ENCODE peak calls at places on chromosomes 4 and X, in eight cellular contexts. N is dorsolateral prefrontal cortex, C is heart right ventricle, Z is kidney epithelial cell, J is keratinocyte, W is transverse colon, Q is sigmoid colon, H is WERI-Rb-1. I is an unnamed sample. For H3K27me3, the result is how much of the 10 kb centered on the place peaks cover.

GRCh38 chr4:86218721-86219481 is 141.0 kb downstream of the MAPK10 start:
- DNase-seq in N (no peak), C (no peak), Z (no peak), J (no peak), W (no peak), Q (no peak), H (no peak), I (no peak)

GRCh38 chrX:127726227-127726626 is 326.0 kb downstream of the ACTRT1 start:
- DNase-seq in N (no peak), C (no peak), Z (no peak), J (no peak), W (no peak), Q (no peak), H (no peak), I (no peak)

GRCh38 chrX:42386681-42387080 is 391.3 kb downstream of the PPP1R2C start:
- DNase-seq in N (no peak), C (no peak), Z (no peak), J (no peak), W (no peak), Q (no peak), H (no peak), I (no peak)

GRCh38 chr4:160580581-160580980 is 1477.7 kb downstream of the RAPGEF2 start:
- DNase-seq in N (no peak), C (no peak), Z (no peak), J (no peak), W (no peak), Q (no peak), H (no peak), I (no peak)

GRCh38 chr4:17013382-17014006 is 115.0 kb upstream of the LDB2 start:
- DNase-seq in N (no peak), C (no peak), Z (no peak), J (no peak), W (no peak), Q (no peak), H (no peak), I (no peak)

GRCh38 chr4:8209997-8210396 is 10.9 kb downstream of the SH3TC1 start:
- DNase-seq in N (no peak), C (no peak), Z (no peak), J (no peak), W (no peak), Q (no peak), H (no peak), I (no peak)

GRCh38 chr4:78138252-78138651 is 81.1 kb downstream of the FRAS1 start:
- DNase-seq in N (no peak), C (no peak), Z (no peak), J (no peak), W (no peak), Q (no peak), H (no peak), I (no peak)

GRCh38 chr4:119300072-119300387 is 21.9 kb downstream of the FABP2 start:
- DNase-seq in N (peak), C (peak), Z (no peak), J (no peak), W (peak), Q (peak), H (peak), I (no peak)

GRCh38 chr4:26074672-26075071 is 160.7 kb downstream of the SMIM20 start:
- DNase-seq in N (no peak), C (peak), Z (no peak), J (no peak), W (no peak), Q (no peak), H (no peak), I (peak)

GRCh38 chrX:107571296-107571998 is 56.9 kb upstream of the PRPS1 start:
- DNase-seq in N (peak), C (no peak), Z (peak), J (peak), W (no peak), Q (no peak), H (no peak), I (no peak)

GRCh38 chr4:141140271-141141205 is 7.3 kb upstream of the RNF150 start:
- DNase-seq in N (no peak), C (no peak), Z (no peak), J (no peak), W (no peak), Q (no peak), H (no peak), I (no peak)

GRCh38 chr4:76546282-76547166 is 111.5 kb downstream of the SHROOM3 start:
- DNase-seq in N (no peak), C (no peak), Z (peak), J (no peak), W (peak), Q (no peak), H (peak), I (no peak)

GRCh38 chr4:165766976-165767375 is 106.1 kb upstream of the TLL1 start:
- DNase-seq in N (no peak), C (no peak), Z (no peak), J (no peak), W (no peak), Q (no peak), H (no peak), I (no peak)

GRCh38 chrX:39730671-39731389 is 366.9 kb downstream of the BCOR start:
- DNase-seq in N (peak), C (peak), Z (no peak), J (peak), W (peak), Q (peak), H (peak), I (peak)

GRCh38 chr4:87030124-87030523 is 95.3 kb downstream of the AFF1 start:
- DNase-seq in N (no peak), C (no peak), Z (no peak), J (no peak), W (no peak), Q (no peak), H (no peak), I (no peak)

GRCh38 chr4:184100297-184100885 is 117.3 kb downstream of the ENPP6 start:
- DNase-seq in N (no peak), C (peak), Z (no peak), J (no peak), W (peak), Q (no peak), H (peak), I (no peak)

DNA sequence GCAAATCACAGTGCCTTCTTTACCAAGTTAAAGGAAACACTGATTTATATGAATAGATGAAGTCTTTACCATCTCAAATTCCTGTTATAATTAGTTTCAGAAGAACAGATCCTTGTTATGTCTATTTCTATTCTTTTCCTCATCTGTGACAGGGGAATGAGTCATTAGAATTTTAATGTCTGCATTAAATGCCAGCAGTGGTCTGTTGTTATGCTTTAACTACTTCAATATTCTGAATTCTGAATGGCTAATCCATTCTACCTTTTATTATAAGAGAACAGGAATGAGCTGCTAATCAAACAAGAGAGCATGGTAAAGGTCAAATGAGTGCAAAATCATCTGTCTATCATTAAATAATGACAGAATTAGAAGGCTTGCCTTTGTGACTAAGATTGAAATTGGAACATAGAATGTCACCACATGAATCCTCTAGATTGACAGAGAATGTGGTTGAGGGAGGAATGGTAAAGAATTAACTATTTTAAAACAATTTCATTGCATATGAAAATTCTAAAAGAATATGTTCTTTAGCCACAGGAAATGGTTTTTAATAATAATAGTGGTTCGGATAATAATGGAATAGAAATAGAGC is 935.5 kb downstream of the ADGRL3 start:
- DNase-seq in N (no peak), C (no peak), Z (peak), J (no peak), W (no peak), Q (no peak), H (no peak), I (no peak)
- H3K4me3 ChIP-seq in N (no peak), C (peak), Z (no peak), J (no peak), W (no peak), Q (no peak), H (no peak), I (no peak)

DNA sequence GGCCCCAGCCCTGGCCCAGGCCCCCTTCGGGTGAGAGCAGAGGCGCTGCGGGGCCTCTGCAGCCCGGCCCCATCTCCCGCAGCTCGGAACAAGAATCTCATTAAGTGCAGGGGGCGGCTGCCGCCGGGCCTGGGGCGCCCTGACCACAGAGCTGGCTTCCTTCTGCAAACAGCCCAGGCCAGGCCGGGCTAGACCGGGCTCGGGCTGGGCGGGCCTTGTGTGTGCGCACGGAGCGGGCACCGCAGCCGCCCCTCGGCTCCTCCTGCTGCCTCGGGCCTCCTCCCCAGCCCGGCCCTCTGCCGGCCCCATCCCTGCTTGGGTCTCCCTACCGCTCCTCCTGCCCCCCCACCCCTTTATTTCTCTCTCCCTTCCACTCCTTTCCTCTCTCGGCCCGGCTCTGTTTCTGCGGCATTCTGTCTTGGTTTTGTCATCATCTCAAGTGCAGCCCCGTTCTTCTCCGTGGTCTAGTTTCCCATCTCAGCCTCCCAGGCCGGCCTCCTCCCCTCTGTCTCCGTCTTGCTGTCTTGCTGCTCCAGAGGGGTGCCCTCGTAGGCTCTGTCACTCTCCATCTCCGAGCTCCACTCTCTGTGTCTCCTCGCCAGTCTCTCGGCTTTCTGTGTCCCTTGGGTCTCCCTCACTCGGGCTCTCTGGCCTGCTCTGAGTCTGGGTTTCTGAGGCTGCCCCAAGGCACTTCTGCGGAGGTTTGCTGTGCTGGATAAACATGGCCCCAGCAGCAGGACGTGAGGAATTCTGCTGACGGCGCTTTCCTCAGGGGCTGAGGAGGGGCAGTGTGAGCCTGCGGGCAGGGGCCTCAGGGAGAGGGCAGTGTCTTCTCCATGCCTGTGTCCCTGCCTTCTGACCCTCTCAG is 83.5 kb downstream of the EFNB1 start:
- DNase-seq in N (no peak), C (no peak), Z (no peak), J (no peak), W (no peak), Q (no peak), H (no peak), I (no peak)
- H3K27me3 ChIP-seq in N (under half), C (under half), Z (under half), J (under half), W (under half), Q (under half), H (under half), I (under half)

DNA sequence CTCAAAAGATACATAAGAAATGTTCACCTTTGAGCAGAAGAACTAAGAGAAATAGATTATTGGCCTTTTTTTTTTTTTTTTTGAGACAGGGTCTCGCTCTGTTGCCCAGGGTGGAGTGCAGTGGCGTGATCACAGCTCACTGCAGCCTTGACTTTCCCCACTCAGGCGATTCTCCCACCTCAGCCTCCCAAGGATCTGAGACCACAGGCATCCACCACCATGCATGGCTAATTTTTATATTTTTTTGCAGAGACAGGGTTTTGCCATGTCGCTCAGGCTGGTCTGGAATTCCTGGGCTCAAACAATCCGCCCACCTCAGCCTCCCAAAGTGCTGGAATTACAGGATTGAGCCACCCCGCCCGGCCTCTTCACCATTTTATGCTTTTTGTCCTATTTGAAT is 2.9 kb upstream of the TLR6 start:
- DNase-seq in N (no peak), C (no peak), Z (no peak), J (no peak), W (no peak), Q (no peak), H (no peak), I (no peak)
- TF ChIP-seq CTCF in N (no peak), C (no peak), Z (no peak), J (no peak), W (no peak), Q (no peak), H (no peak), I (no peak)

DNA sequence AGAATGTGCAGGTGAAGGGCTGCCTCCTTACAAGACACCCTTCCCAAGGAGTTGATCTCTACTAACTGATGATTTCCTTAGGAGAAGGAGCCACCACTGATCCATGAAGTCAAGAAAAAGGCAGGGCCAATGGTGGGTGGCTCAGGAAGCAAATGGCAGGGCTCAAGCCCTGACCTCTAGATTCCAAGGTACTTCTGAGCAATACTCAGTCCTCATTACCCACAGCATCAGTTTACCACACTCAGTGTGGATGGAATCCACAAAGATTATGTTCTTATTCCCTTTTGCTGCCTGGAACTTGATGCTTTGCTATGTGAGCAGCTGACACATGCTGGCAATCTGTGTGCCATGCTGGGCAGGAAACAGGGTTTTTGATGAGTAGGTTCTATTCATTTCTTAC is 135.4 kb upstream of the GPC4 start:
- DNase-seq in N (no peak), C (no peak), Z (no peak), J (no peak), W (no peak), Q (no peak), H (no peak), I (no peak)
- H3K4me3 ChIP-seq in N (no peak), C (no peak), Z (no peak), J (no peak), W (no peak), Q (no peak), H (no peak), I (no peak)

DNA sequence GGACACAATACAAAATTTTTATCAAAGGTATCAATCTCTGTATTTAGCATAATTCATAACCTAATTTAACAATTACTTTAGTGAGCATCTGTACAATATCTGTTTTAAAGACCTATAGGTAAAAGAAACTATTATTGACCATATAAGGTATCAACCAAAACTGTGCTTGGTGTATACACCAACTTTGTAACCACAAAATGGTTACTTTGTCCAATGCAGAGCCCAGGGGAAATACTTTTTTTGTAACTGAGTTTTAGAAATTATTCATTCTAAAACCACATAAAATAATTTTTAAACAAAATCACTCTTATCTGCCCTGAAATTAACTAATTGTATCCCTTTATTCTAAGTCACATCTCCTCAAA is 5.0 kb downstream of the CXXC4 start:
- DNase-seq in N (no peak), C (no peak), Z (no peak), J (no peak), W (no peak), Q (no peak), H (no peak), I (no peak)
- H3K27me3 ChIP-seq in N (under half), C (under half), Z (under half), J (under half), W (under half), Q (under half), H (under half), I (under half)

GRCh38 chrX:64229145-64229544 is 1.3 kb downstream of the ASB12 start:
- DNase-seq in N (no peak), C (no peak), Z (no peak), J (no peak), W (peak), Q (no peak), H (no peak), I (no peak)
- TF ChIP-seq CTCF in N (no peak), C (peak), Z (no peak), J (no peak), W (no peak), Q (no peak), H (peak), I (no peak)

GRCh38 chr4:102504941-102505340 is 3.8 kb downstream of the NFKB1 start:
- DNase-seq in N (no peak), C (no peak), Z (no peak), J (no peak), W (no peak), Q (no peak), H (no peak), I (no peak)

GRCh38 chr4:102501176-102501634 is at the start of gene NFKB1:
- DNase-seq in N (peak), C (peak), Z (peak), J (no peak), W (peak), Q (peak), H (peak), I (peak)

GRCh38 chr4:102501635-102502382 is 650 bp downstream of the NFKB1 start:
- DNase-seq in N (peak), C (peak), Z (peak), J (no peak), W (peak), Q (peak), H (peak), I (peak)

GRCh38 chr4:102503831-102504786 is 3.0 kb downstream of the NFKB1 start:
- DNase-seq in N (no peak), C (no peak), Z (no peak), J (no peak), W (no peak), Q (no peak), H (no peak), I (no peak)

DNA sequence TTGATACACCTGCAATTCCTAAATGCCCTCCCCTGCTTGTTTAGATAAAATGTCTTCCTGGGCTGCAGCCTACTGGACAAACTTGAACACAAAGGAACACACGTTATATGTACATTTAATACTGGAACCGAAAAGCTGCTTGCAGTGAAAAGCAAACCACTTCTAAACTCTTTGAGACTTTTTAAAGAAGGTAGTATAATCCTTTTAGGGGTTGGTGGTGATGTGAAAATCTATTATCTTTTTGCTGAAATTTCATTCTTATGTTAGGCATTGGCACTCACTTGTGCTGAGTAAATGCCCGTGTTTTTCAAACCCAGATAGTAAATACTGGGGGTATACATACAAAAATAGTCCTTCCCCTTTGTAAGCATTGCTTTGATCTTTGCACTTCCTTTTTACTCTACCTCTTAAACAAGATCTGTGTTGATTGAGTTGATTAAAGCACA is 2.2 kb downstream of the NFKB1 start:
- DNase-seq in N (no peak), C (no peak), Z (no peak), J (no peak), W (no peak), Q (no peak), H (no peak), I (no peak)
- H3K4me3 ChIP-seq in N (peak), C (peak), Z (peak), J (peak), W (peak), Q (no peak), H (no peak), I (peak)

GRCh38 chr4:139711461-139711860 is 45.8 kb downstream of the MGST2 start:
- DNase-seq in N (no peak), C (no peak), Z (no peak), J (no peak), W (peak), Q (no peak), H (no peak), I (no peak)

GRCh38 chr4:139709660-139710059 is 44.0 kb downstream of the MGST2 start:
- DNase-seq in N (no peak), C (no peak), Z (no peak), J (no peak), W (no peak), Q (no peak), H (no peak), I (no peak)

GRCh38 chr4:139715721-139716391 is 50.2 kb downstream of the MGST2 start:
- DNase-seq in N (no peak), C (no peak), Z (no peak), J (no peak), W (no peak), Q (no peak), H (no peak), I (no peak)

GRCh38 chr4:139710073-139710472 is 44.5 kb downstream of the MGST2 start:
- DNase-seq in N (no peak), C (no peak), Z (no peak), J (no peak), W (no peak), Q (no peak), H (no peak), I (no peak)

GRCh38 chr4:139712882-139713281 is 47.3 kb downstream of the MGST2 start:
- DNase-seq in N (no peak), C (no peak), Z (no peak), J (no peak), W (no peak), Q (no peak), H (no peak), I (no peak)
- H3K27me3 ChIP-seq in N (under half), C (under half), Z (under half), J (under half), W (under half), Q (under half), H (under half), I (under half)

DNA sequence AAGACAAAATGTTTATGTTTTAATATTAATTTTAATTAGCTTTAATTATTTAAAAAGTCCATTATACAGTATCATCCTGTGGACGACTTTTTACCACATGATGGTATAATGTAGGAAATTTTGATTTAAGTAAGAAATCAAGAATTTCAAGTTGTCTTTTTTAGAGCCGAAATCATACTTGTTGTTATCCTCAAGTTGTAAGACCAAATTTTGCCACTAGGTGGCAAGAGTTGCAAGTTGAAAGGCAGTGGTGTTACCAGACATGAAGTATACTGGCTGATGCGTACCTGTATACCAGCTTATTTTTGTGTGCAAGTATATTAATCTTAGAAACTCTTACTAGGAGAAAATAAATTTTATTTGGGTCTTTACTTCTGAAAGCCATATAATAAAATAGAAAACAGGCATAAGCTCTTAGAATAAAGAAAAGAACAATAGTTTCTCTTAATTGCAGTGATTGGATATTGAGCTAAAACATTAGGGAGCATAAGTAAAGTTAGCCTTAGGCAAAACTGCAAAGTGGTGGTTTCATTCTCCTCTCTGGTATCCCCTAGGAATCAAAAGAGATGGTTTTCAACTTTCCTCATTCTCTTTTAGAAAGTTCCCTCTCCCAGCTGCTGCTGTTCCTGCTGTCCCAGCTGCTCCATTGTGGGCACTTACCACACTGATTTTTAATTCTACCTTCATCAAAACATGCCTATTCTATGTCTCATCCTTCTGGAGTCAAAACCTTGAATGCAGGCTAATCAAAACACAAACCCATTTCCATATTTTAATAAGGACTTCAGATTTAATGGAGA is 118.1 kb upstream of the WDFY3 start:
- DNase-seq in N (no peak), C (peak), Z (peak), J (peak), W (no peak), Q (no peak), H (peak), I (peak)
- TF ChIP-seq CTCF in N (peak), C (peak), Z (peak), J (peak), W (peak), Q (peak), H (peak), I (peak)